ENCODE peak calls at places on chromosomes 4 and X, in four cellular contexts. J, H, R and C are unnamed samples. For H3K4me1, the result is how much of the 10 kb centered on the place peaks cover.

GRCh38 chrX:153019166-153019565 is 25.2 kb upstream of the PNMA5 start:
- DNase-seq in H (no peak), J (no peak), R (no peak), C (no peak)

GRCh38 chr4:52619591-52619931 is 39.5 kb downstream of the USP46 start:
- DNase-seq in H (no peak), R (no peak), J (peak), C (no peak)

GRCh38 chrX:114626323-114626722 is 42.4 kb downstream of the HTR2C start:
- DNase-seq in H (peak), J (peak), R (no peak), C (no peak)

GRCh38 chr4:54322817-54323417 is 93.8 kb downstream of the PDGFRA start:
- DNase-seq in J (peak), R (no peak), H (peak), C (peak)

GRCh38 chr4:176708771-176709311 is 83.9 kb downstream of the VEGFC start:
- DNase-seq in R (no peak), J (no peak), H (no peak), C (no peak)

GRCh38 chr4:20615492-20616136 is 84.6 kb upstream of the PACRGL start:
- DNase-seq in H (no peak), J (no peak), R (no peak), C (no peak)

GRCh38 chrX:101347859-101348451 is 587 bp downstream of the TIMM8A start:
- DNase-seq in J (peak), H (no peak), R (no peak), C (no peak)

GRCh38 chrX:15127010-15127409 is 142.9 kb downstream of the ASB9 start:
- DNase-seq in H (no peak), J (no peak), R (no peak), C (no peak)

GRCh38 chr4:121784975-121785374 is 16.1 kb upstream of the EXOSC9 start:
- DNase-seq in R (no peak), J (no peak), H (peak), C (no peak)

DNA sequence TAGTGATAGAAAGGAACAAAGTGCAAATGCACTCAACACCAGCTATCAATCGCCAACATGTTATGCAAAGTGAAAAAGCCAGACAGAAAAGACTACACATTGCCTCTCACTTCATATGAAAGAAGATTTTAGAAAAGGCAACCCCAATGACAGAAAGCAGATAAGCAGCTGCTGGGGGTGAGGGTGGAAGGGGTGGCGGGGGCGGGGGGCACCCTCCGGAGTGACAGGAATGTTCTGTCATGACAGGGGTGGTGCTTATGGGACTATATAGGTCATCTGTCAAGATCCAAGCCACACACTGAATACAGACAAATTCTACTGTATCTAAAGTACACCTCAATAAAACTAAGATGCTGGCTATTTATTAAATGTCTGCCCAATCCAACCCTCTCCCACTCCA is 10.7 kb downstream of the WDR1 start:
- DNase-seq in J (no peak), H (no peak), R (no peak), C (no peak)
- H3K4me1 ChIP-seq in J (under half), H (half or more), R (half or more), C (half or more)

GRCh38 chrX:41388543-41388942 is 54.6 kb downstream of the DDX3X start:
- DNase-seq in J (no peak), R (no peak), H (no peak), C (no peak)

GRCh38 chrX:41389311-41389888 is 55.4 kb downstream of the DDX3X start:
- DNase-seq in R (no peak), H (no peak), J (peak), C (no peak)

GRCh38 chrX:41386222-41386990 is 52.4 kb downstream of the DDX3X start:
- DNase-seq in J (no peak), R (no peak), H (no peak), C (no peak)

GRCh38 chrX:41394293-41394692 is 52.9 kb upstream of the NYX start:
- DNase-seq in J (no peak), H (no peak), R (no peak), C (no peak)

GRCh38 chrX:41391606-41392005 is 55.5 kb upstream of the NYX start:
- DNase-seq in H (no peak), R (no peak), J (no peak), C (no peak)
- TF ChIP-seq POLR2A in H (no peak), R (no peak), J (no peak), C (no peak)

GRCh38 chrX:122238801-122239200 is 945.3 kb upstream of the GRIA3 start:
- DNase-seq in J (peak), H (no peak), R (no peak), C (no peak)
- TF ChIP-seq CTCF in J (no peak), H (no peak), R (no peak), C (no peak)

GRCh38 chr4:2932951-2933565 is 30.1 kb downstream of the NOP14 start:
- DNase-seq in J (peak), H (no peak), R (no peak), C (no peak)

GRCh38 chr4:2933566-2934076 is 29.6 kb downstream of the NOP14 start:
- DNase-seq in R (no peak), H (no peak), J (no peak), C (peak)

GRCh38 chr4:2934813-2935761 is 28.1 kb downstream of the NOP14 start:
- DNase-seq in H (peak), R (peak), J (peak), C (peak)

GRCh38 chr4:2932561-2932950 is 30.6 kb downstream of the NOP14 start:
- DNase-seq in R (no peak), H (no peak), J (peak), C (no peak)

GRCh38 chr4:2934077-2934812 is 29.0 kb downstream of the NOP14 start:
- DNase-seq in R (peak), H (peak), J (peak), C (peak)
- H3K4me1 ChIP-seq in R (half or more), H (under half), J (under half), C (half or more)

GRCh38 chrX:154411322-154411980 is at the start of gene TAFAZZIN:
- DNase-seq in H (peak), R (no peak), J (peak), C (peak)
- TF ChIP-seq POLR2A in H (peak), R (peak), J (peak), C (no peak)

DNA sequence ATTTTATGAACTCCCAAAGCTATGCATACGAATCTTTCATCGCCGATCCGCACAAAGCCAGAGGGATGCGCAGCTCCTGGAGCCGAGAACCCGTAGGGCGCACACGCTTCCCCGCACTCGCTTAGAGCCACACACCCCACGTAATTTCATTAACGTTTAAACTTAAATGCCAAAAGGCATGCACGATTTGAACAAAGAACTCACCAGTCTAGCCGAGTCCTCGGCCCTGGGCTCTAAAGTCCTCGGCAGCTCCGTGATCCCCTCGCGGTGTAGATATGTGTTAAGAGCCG is 2.4 kb upstream of the FAT1 start:
- DNase-seq in J (no peak), H (no peak), R (no peak), C (no peak)
- TF ChIP-seq CTCF in J (no peak), H (no peak), R (no peak), C (no peak)